ENCODE peak calls at places on chromosomes 6 and 20, in six cellular contexts. One of them, this sample, is unnamed.

GRCh38 chr20:5602346-5602745 is 147.9 kb upstream of the SHLD1 start:
- DNase-seq in esophagus squamous epithelium: no peak
- DNase-seq in lower lobe of right lung: no peak
- DNase-seq in RWPE1: no peak
- DNase-seq in fibroblast of lung: peak
- DNase-seq in breast epithelium: no peak
- DNase-seq in this sample: no peak

GRCh38 chr6:14276667-14277404 is 159.3 kb downstream of the CD83 start:
- DNase-seq in RWPE1: no peak
- DNase-seq in lower lobe of right lung: no peak
- DNase-seq in breast epithelium: no peak
- DNase-seq in esophagus squamous epithelium: no peak
- DNase-seq in fibroblast of lung: peak
- DNase-seq in this sample: no peak

GRCh38 chr6:32972353-32973143 is 4.2 kb downstream of the BRD2 start:
- DNase-seq in breast epithelium: no peak
- DNase-seq in RWPE1: no peak
- DNase-seq in lower lobe of right lung: peak
- DNase-seq in fibroblast of lung: no peak
- DNase-seq in esophagus squamous epithelium: no peak
- DNase-seq in this sample: peak

GRCh38 chr6:130620338-130620781 is 206.8 kb upstream of the SMLR1 start:
- DNase-seq in RWPE1: no peak
- DNase-seq in breast epithelium: no peak
- DNase-seq in esophagus squamous epithelium: no peak
- DNase-seq in fibroblast of lung: peak
- DNase-seq in lower lobe of right lung: no peak
- DNase-seq in this sample: no peak

GRCh38 chr20:20229595-20229994 is 138.3 kb upstream of the INSM1 start:
- DNase-seq in fibroblast of lung: no peak
- DNase-seq in esophagus squamous epithelium: no peak
- DNase-seq in breast epithelium: no peak
- DNase-seq in lower lobe of right lung: no peak
- DNase-seq in RWPE1: no peak
- DNase-seq in this sample: no peak

GRCh38 chr20:8386991-8387390 is 254.9 kb downstream of the PLCB1 start:
- DNase-seq in lower lobe of right lung: no peak
- DNase-seq in RWPE1: no peak
- DNase-seq in fibroblast of lung: no peak
- DNase-seq in breast epithelium: no peak
- DNase-seq in esophagus squamous epithelium: no peak
- DNase-seq in this sample: peak

GRCh38 chr20:23637282-23638221 is at the start of gene CST3:
- DNase-seq in lower lobe of right lung: peak
- DNase-seq in breast epithelium: peak
- DNase-seq in RWPE1: peak
- DNase-seq in esophagus squamous epithelium: no peak
- DNase-seq in fibroblast of lung: peak
- DNase-seq in this sample: peak

GRCh38 chr6:43584892-43585570 is 9.0 kb downstream of the POLH start:
- DNase-seq in lower lobe of right lung: no peak
- DNase-seq in esophagus squamous epithelium: no peak
- DNase-seq in RWPE1: no peak
- DNase-seq in fibroblast of lung: peak
- DNase-seq in breast epithelium: no peak
- DNase-seq in this sample: no peak

GRCh38 chr20:56427797-56428196 is 15.7 kb downstream of the CASS4 start:
- DNase-seq in breast epithelium: no peak
- DNase-seq in RWPE1: no peak
- DNase-seq in esophagus squamous epithelium: no peak
- DNase-seq in lower lobe of right lung: no peak
- DNase-seq in fibroblast of lung: no peak
- DNase-seq in this sample: no peak

GRCh38 chr20:34145280-34145819 is 33.3 kb upstream of the EIF2S2 start:
- DNase-seq in RWPE1: no peak
- DNase-seq in breast epithelium: no peak
- DNase-seq in lower lobe of right lung: no peak
- DNase-seq in fibroblast of lung: no peak
- DNase-seq in esophagus squamous epithelium: no peak
- DNase-seq in this sample: no peak

GRCh38 chr6:69884231-69884630 is 17.9 kb downstream of the COL19A1 start:
- DNase-seq in RWPE1: no peak
- DNase-seq in lower lobe of right lung: no peak
- DNase-seq in esophagus squamous epithelium: no peak
- DNase-seq in fibroblast of lung: no peak
- DNase-seq in breast epithelium: no peak
- DNase-seq in this sample: no peak

GRCh38 chr6:70375882-70376281 is 37.4 kb upstream of the FAM135A start:
- DNase-seq in breast epithelium: no peak
- DNase-seq in RWPE1: no peak
- DNase-seq in fibroblast of lung: no peak
- DNase-seq in esophagus squamous epithelium: no peak
- DNase-seq in lower lobe of right lung: no peak
- DNase-seq in this sample: no peak

GRCh38 chr20:42975974-42976373 is 213.7 kb downstream of the PTPRT start:
- DNase-seq in fibroblast of lung: no peak
- DNase-seq in esophagus squamous epithelium: no peak
- DNase-seq in breast epithelium: no peak
- DNase-seq in RWPE1: no peak
- DNase-seq in lower lobe of right lung: no peak
- DNase-seq in this sample: no peak

GRCh38 chr6:54896302-54896701 is 49.7 kb downstream of the FAM83B start:
- DNase-seq in breast epithelium: no peak
- DNase-seq in lower lobe of right lung: no peak
- DNase-seq in RWPE1: no peak
- DNase-seq in esophagus squamous epithelium: no peak
- DNase-seq in fibroblast of lung: no peak
- DNase-seq in this sample: no peak

GRCh38 chr20:35939264-35939663 is 15.0 kb downstream of the SCAND1 start:
- DNase-seq in lower lobe of right lung: no peak
- DNase-seq in breast epithelium: no peak
- DNase-seq in fibroblast of lung: peak
- DNase-seq in esophagus squamous epithelium: no peak
- DNase-seq in RWPE1: no peak
- DNase-seq in this sample: no peak

GRCh38 chr6:160355001-160355400 is 6.8 kb downstream of the SLC22A3 start:
- DNase-seq in breast epithelium: no peak
- DNase-seq in fibroblast of lung: peak
- DNase-seq in RWPE1: peak
- DNase-seq in lower lobe of right lung: no peak
- DNase-seq in esophagus squamous epithelium: no peak
- DNase-seq in this sample: no peak

GRCh38 chr6:88730602-88731001 is 232.8 kb downstream of the RNGTT start:
- DNase-seq in lower lobe of right lung: no peak
- DNase-seq in RWPE1: peak
- DNase-seq in breast epithelium: no peak
- DNase-seq in fibroblast of lung: peak
- DNase-seq in esophagus squamous epithelium: no peak
- DNase-seq in this sample: no peak

GRCh38 chr20:59743767-59744485 is 139.6 kb downstream of the PHACTR3 start:
- DNase-seq in fibroblast of lung: no peak
- DNase-seq in esophagus squamous epithelium: no peak
- DNase-seq in breast epithelium: no peak
- DNase-seq in RWPE1: peak
- DNase-seq in lower lobe of right lung: no peak
- DNase-seq in this sample: no peak

GRCh38 chr6:6583836-6584235 is 4.7 kb upstream of the LY86 start:
- DNase-seq in RWPE1: no peak
- DNase-seq in lower lobe of right lung: no peak
- DNase-seq in breast epithelium: no peak
- DNase-seq in fibroblast of lung: no peak
- DNase-seq in esophagus squamous epithelium: no peak
- DNase-seq in this sample: no peak

GRCh38 chr6:1596088-1596852 is 13.4 kb upstream of the FOXC1 start:
- DNase-seq in fibroblast of lung: no peak
- DNase-seq in breast epithelium: peak
- DNase-seq in lower lobe of right lung: peak
- DNase-seq in RWPE1: peak
- DNase-seq in esophagus squamous epithelium: no peak
- DNase-seq in this sample: peak

GRCh38 chr20:25389381-25389857 is 1.2 kb downstream of the ABHD12 start:
- DNase-seq in breast epithelium: no peak
- DNase-seq in RWPE1: no peak
- DNase-seq in esophagus squamous epithelium: no peak
- DNase-seq in lower lobe of right lung: no peak
- DNase-seq in fibroblast of lung: peak
- DNase-seq in this sample: no peak

GRCh38 chr6:1624848-1625341 is 15.2 kb downstream of the FOXC1 start:
- DNase-seq in breast epithelium: no peak
- DNase-seq in RWPE1: no peak
- DNase-seq in esophagus squamous epithelium: no peak
- DNase-seq in lower lobe of right lung: no peak
- DNase-seq in fibroblast of lung: peak
- DNase-seq in this sample: no peak

GRCh38 chr6:161918608-161919205 is 644.8 kb upstream of the AGPAT4 start:
- DNase-seq in RWPE1: no peak
- DNase-seq in lower lobe of right lung: no peak
- DNase-seq in breast epithelium: no peak
- DNase-seq in fibroblast of lung: no peak
- DNase-seq in esophagus squamous epithelium: no peak
- DNase-seq in this sample: no peak

GRCh38 chr6:154241570-154241969 is 115.0 kb downstream of the IPCEF1 start:
- DNase-seq in RWPE1: no peak
- DNase-seq in esophagus squamous epithelium: no peak
- DNase-seq in fibroblast of lung: peak
- DNase-seq in breast epithelium: no peak
- DNase-seq in lower lobe of right lung: no peak
- DNase-seq in this sample: no peak
- H3K27ac ChIP-seq in RWPE1: no peak
- H3K27ac ChIP-seq in esophagus squamous epithelium: no peak
- H3K27ac ChIP-seq in fibroblast of lung: no peak
- H3K27ac ChIP-seq in breast epithelium: no peak
- H3K27ac ChIP-seq in lower lobe of right lung: no peak
- H3K27ac ChIP-seq in this sample: no peak

GRCh38 chr20:3045816-3046676 is at the start of gene MRPS26:
- DNase-seq in breast epithelium: peak
- DNase-seq in fibroblast of lung: peak
- DNase-seq in RWPE1: peak
- DNase-seq in lower lobe of right lung: peak
- DNase-seq in esophagus squamous epithelium: peak
- DNase-seq in this sample: peak

GRCh38 chr20:3047486-3048419 is 1.9 kb downstream of the MRPS26 start:
- DNase-seq in esophagus squamous epithelium: no peak
- DNase-seq in breast epithelium: no peak
- DNase-seq in lower lobe of right lung: no peak
- DNase-seq in fibroblast of lung: no peak
- DNase-seq in RWPE1: no peak
- DNase-seq in this sample: no peak

GRCh38 chr20:3046677-3047462 is 1.0 kb downstream of the MRPS26 start:
- DNase-seq in esophagus squamous epithelium: no peak
- DNase-seq in RWPE1: peak
- DNase-seq in fibroblast of lung: peak
- DNase-seq in breast epithelium: no peak
- DNase-seq in lower lobe of right lung: peak
- DNase-seq in this sample: no peak

DNA sequence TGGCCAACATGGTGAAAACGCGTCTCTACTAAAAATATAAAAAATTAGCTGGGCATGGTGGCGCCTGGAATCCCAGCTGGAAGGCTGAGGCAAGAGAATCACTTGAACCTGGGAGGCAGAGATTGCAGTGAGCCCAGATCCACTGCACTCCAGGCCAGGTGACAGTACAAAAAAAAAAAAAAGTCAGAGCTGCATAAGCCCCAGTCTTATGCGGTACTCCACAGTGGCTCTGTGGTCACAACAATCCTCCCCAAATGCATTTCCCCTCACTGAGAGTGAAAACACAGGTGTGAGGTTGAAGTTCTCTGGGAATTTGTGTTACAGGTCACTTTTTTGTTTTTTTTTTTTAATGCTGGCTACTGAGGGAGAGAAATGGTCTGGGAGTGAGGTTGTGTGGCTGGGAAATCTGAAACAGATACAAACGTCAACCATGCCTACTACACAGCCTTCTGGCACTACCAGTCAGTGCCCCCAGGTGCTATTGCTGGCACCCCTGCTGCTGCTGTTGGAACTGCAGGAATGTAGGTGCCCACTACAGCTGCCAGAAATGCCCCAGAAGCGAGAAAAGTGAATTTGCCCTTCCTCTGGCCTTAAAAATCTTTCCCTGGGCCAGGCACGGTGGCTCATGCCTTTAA is 5.7 kb downstream of the MRPS26 start:
- DNase-seq in lower lobe of right lung: no peak
- DNase-seq in esophagus squamous epithelium: no peak
- DNase-seq in RWPE1: no peak
- DNase-seq in breast epithelium: no peak
- DNase-seq in fibroblast of lung: no peak
- DNase-seq in this sample: no peak
- TF ChIP-seq CTCF in lower lobe of right lung: no peak
- TF ChIP-seq CTCF in esophagus squamous epithelium: no peak
- TF ChIP-seq CTCF in RWPE1: no peak
- TF ChIP-seq CTCF in breast epithelium: no peak
- TF ChIP-seq CTCF in fibroblast of lung: no peak
- TF ChIP-seq CTCF in this sample: no peak

GRCh38 chr20:38862226-38862625 is 56.7 kb downstream of the PPP1R16B start:
- DNase-seq in breast epithelium: no peak
- DNase-seq in lower lobe of right lung: no peak
- DNase-seq in esophagus squamous epithelium: no peak
- DNase-seq in fibroblast of lung: no peak
- DNase-seq in RWPE1: no peak
- DNase-seq in this sample: no peak
- H3K27ac ChIP-seq in breast epithelium: no peak
- H3K27ac ChIP-seq in lower lobe of right lung: no peak
- H3K27ac ChIP-seq in esophagus squamous epithelium: peak
- H3K27ac ChIP-seq in fibroblast of lung: no peak
- H3K27ac ChIP-seq in RWPE1: no peak
- H3K27ac ChIP-seq in this sample: no peak

DNA sequence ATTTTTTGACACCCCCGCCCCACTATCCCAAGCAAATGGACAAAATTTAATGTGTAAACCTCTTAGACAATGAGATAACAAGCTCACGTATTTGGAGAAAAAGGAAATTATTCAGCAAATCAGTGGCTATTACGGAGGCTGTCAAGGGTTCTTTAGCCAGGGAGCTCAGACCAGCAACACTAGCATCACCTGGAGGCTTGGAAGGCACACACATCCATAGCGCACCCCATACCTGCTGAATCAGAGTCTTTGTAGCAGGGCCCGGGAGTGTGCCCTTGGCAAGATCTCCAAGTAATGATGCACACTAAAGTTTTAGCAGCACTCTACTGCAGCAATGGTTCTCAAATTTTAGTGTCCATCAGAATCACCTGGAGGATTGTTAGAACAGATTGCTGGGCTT is 223.2 kb upstream of the BTBD3 start:
- DNase-seq in lower lobe of right lung: no peak
- DNase-seq in breast epithelium: no peak
- DNase-seq in fibroblast of lung: no peak
- DNase-seq in RWPE1: no peak
- DNase-seq in esophagus squamous epithelium: no peak
- DNase-seq in this sample: no peak
- TF ChIP-seq CTCF in lower lobe of right lung: no peak
- TF ChIP-seq CTCF in breast epithelium: no peak
- TF ChIP-seq CTCF in fibroblast of lung: no peak
- TF ChIP-seq CTCF in RWPE1: no peak
- TF ChIP-seq CTCF in esophagus squamous epithelium: no peak
- TF ChIP-seq CTCF in this sample: no peak

GRCh38 chr6:11384531-11385309 is 152.3 kb upstream of the NEDD9 start:
- DNase-seq in RWPE1: no peak
- DNase-seq in fibroblast of lung: peak
- DNase-seq in lower lobe of right lung: no peak
- DNase-seq in breast epithelium: no peak
- DNase-seq in esophagus squamous epithelium: no peak
- DNase-seq in this sample: no peak
- H3K27ac ChIP-seq in RWPE1: no peak
- H3K27ac ChIP-seq in fibroblast of lung: no peak
- H3K27ac ChIP-seq in lower lobe of right lung: no peak
- H3K27ac ChIP-seq in breast epithelium: no peak
- H3K27ac ChIP-seq in esophagus squamous epithelium: no peak
- H3K27ac ChIP-seq in this sample: no peak

GRCh38 chr20:48621256-48622078 is 206.3 kb downstream of the PREX1 start:
- DNase-seq in RWPE1: peak
- DNase-seq in lower lobe of right lung: peak
- DNase-seq in esophagus squamous epithelium: no peak
- DNase-seq in fibroblast of lung: peak
- DNase-seq in breast epithelium: no peak
- DNase-seq in this sample: no peak
- TF ChIP-seq CTCF in RWPE1: no peak
- TF ChIP-seq CTCF in lower lobe of right lung: no peak
- TF ChIP-seq CTCF in esophagus squamous epithelium: no peak
- TF ChIP-seq CTCF in fibroblast of lung: no peak
- TF ChIP-seq CTCF in breast epithelium: no peak
- TF ChIP-seq CTCF in this sample: no peak